ENCODE peak calls at places on chromosomes 12 and 14, in ten cellular contexts. One of them, this sample, is unnamed.
A peak's percentile ranks its signal among the peaks of the same experiment; 100 is the strongest.

GRCh38 chr14:68359862-68360552 is 432.9 kb downstream of the ZFP36L1 start:
- DNase-seq in tibial nerve: peak; percentile 43
- DNase-seq in breast epithelium: no peak
- DNase-seq in testis: peak; percentile 71
- DNase-seq in BJ: peak; percentile 41
- DNase-seq in ovary: peak; percentile 51
- DNase-seq in IMR-90: no peak
- DNase-seq in astrocyte of the cerebellum: no peak
- DNase-seq in HCT116: peak; percentile 37
- DNase-seq in cardiac fibroblast: peak; percentile 75
- DNase-seq in this sample: peak; percentile 42

GRCh38 chr12:68290126-68290525 is 36.7 kb upstream of the IL22 start:
- DNase-seq in IMR-90: no peak
- DNase-seq in ovary: no peak
- DNase-seq in tibial nerve: no peak
- DNase-seq in BJ: no peak
- DNase-seq in HCT116: no peak
- DNase-seq in breast epithelium: no peak
- DNase-seq in testis: no peak
- DNase-seq in cardiac fibroblast: no peak
- DNase-seq in astrocyte of the cerebellum: peak; percentile 16
- DNase-seq in this sample: no peak

GRCh38 chr14:72700338-72701231 is 193.3 kb downstream of the DPF3 start:
- DNase-seq in breast epithelium: no peak
- DNase-seq in cardiac fibroblast: no peak
- DNase-seq in ovary: no peak
- DNase-seq in astrocyte of the cerebellum: no peak
- DNase-seq in tibial nerve: no peak
- DNase-seq in testis: no peak
- DNase-seq in IMR-90: peak; percentile 34
- DNase-seq in BJ: no peak
- DNase-seq in HCT116: no peak
- DNase-seq in this sample: no peak

GRCh38 chr12:46661161-46661845 is 164.5 kb downstream of the SLC38A4 start:
- DNase-seq in breast epithelium: no peak
- DNase-seq in cardiac fibroblast: peak; percentile 95
- DNase-seq in IMR-90: peak; percentile 95
- DNase-seq in tibial nerve: no peak
- DNase-seq in testis: peak; percentile 58
- DNase-seq in ovary: no peak
- DNase-seq in astrocyte of the cerebellum: peak; percentile 83
- DNase-seq in HCT116: peak; percentile 71
- DNase-seq in BJ: peak; percentile 26
- DNase-seq in this sample: peak; percentile 73

GRCh38 chr14:36647827-36648753 is 13.6 kb upstream of the PAX9 start:
- DNase-seq in astrocyte of the cerebellum: no peak
- DNase-seq in IMR-90: peak; percentile 30
- DNase-seq in tibial nerve: no peak
- DNase-seq in breast epithelium: no peak
- DNase-seq in BJ: no peak
- DNase-seq in testis: peak; percentile 72
- DNase-seq in cardiac fibroblast: peak; percentile 12
- DNase-seq in ovary: no peak
- DNase-seq in HCT116: no peak
- DNase-seq in this sample: no peak

GRCh38 chr12:6029401-6029800 is 84.3 kb upstream of the ANO2 start:
- DNase-seq in BJ: no peak
- DNase-seq in cardiac fibroblast: no peak
- DNase-seq in testis: no peak
- DNase-seq in astrocyte of the cerebellum: no peak
- DNase-seq in HCT116: no peak
- DNase-seq in tibial nerve: no peak
- DNase-seq in ovary: no peak
- DNase-seq in IMR-90: no peak
- DNase-seq in breast epithelium: no peak
- DNase-seq in this sample: no peak

GRCh38 chr12:104387190-104387589 is 69.6 kb upstream of the CHST11 start:
- DNase-seq in HCT116: no peak
- DNase-seq in testis: no peak
- DNase-seq in BJ: no peak
- DNase-seq in cardiac fibroblast: peak; percentile 65
- DNase-seq in IMR-90: peak; percentile 20
- DNase-seq in breast epithelium: no peak
- DNase-seq in tibial nerve: no peak
- DNase-seq in ovary: no peak
- DNase-seq in astrocyte of the cerebellum: peak; percentile 5
- DNase-seq in this sample: no peak

GRCh38 chr14:24900281-24900868 is 149.6 kb downstream of the STXBP6 start:
- DNase-seq in HCT116: no peak
- DNase-seq in astrocyte of the cerebellum: peak; percentile 23
- DNase-seq in breast epithelium: no peak
- DNase-seq in IMR-90: peak; percentile 46
- DNase-seq in cardiac fibroblast: peak; percentile 65
- DNase-seq in tibial nerve: no peak
- DNase-seq in ovary: no peak
- DNase-seq in testis: no peak
- DNase-seq in BJ: peak; percentile 81
- DNase-seq in this sample: peak; percentile 58

GRCh38 chr12:4816776-4817530 is 92.8 kb upstream of the KCNA1 start:
- DNase-seq in testis: no peak
- DNase-seq in HCT116: no peak
- DNase-seq in ovary: no peak
- DNase-seq in BJ: no peak
- DNase-seq in cardiac fibroblast: no peak
- DNase-seq in breast epithelium: no peak
- DNase-seq in tibial nerve: no peak
- DNase-seq in IMR-90: no peak
- DNase-seq in astrocyte of the cerebellum: no peak
- DNase-seq in this sample: no peak

GRCh38 chr12:85823436-85824179 is 12.6 kb downstream of the RASSF9 start:
- DNase-seq in HCT116: no peak
- DNase-seq in IMR-90: peak; percentile 42
- DNase-seq in BJ: no peak
- DNase-seq in testis: no peak
- DNase-seq in tibial nerve: no peak
- DNase-seq in ovary: no peak
- DNase-seq in astrocyte of the cerebellum: peak; percentile 73
- DNase-seq in breast epithelium: no peak
- DNase-seq in cardiac fibroblast: peak; percentile 61
- DNase-seq in this sample: no peak

GRCh38 chr12:3311027-3311402 is 180.0 kb upstream of the PRMT8 start:
- DNase-seq in tibial nerve: no peak
- DNase-seq in ovary: no peak
- DNase-seq in HCT116: peak; percentile 83
- DNase-seq in breast epithelium: peak; percentile 76
- DNase-seq in testis: no peak
- DNase-seq in cardiac fibroblast: no peak
- DNase-seq in astrocyte of the cerebellum: no peak
- DNase-seq in BJ: no peak
- DNase-seq in IMR-90: no peak
- DNase-seq in this sample: no peak

GRCh38 chr12:89836026-89836425 is 127.4 kb upstream of the ATP2B1 start:
- DNase-seq in ovary: no peak
- DNase-seq in testis: no peak
- DNase-seq in HCT116: no peak
- DNase-seq in breast epithelium: no peak
- DNase-seq in tibial nerve: no peak
- DNase-seq in IMR-90: peak; percentile 4
- DNase-seq in cardiac fibroblast: peak; percentile 3
- DNase-seq in BJ: no peak
- DNase-seq in astrocyte of the cerebellum: no peak
- DNase-seq in this sample: no peak

GRCh38 chr14:71220462-71220861 is 313.2 kb downstream of the PCNX1 start:
- DNase-seq in tibial nerve: no peak
- DNase-seq in IMR-90: no peak
- DNase-seq in BJ: no peak
- DNase-seq in testis: no peak
- DNase-seq in ovary: no peak
- DNase-seq in cardiac fibroblast: no peak
- DNase-seq in breast epithelium: no peak
- DNase-seq in astrocyte of the cerebellum: no peak
- DNase-seq in HCT116: no peak
- DNase-seq in this sample: no peak

GRCh38 chr14:51554953-51555352 is 96.8 kb upstream of the FRMD6 start:
- DNase-seq in IMR-90: peak; percentile 72
- DNase-seq in breast epithelium: no peak
- DNase-seq in cardiac fibroblast: peak; percentile 34
- DNase-seq in astrocyte of the cerebellum: no peak
- DNase-seq in tibial nerve: no peak
- DNase-seq in testis: no peak
- DNase-seq in ovary: no peak
- DNase-seq in HCT116: no peak
- DNase-seq in BJ: no peak
- DNase-seq in this sample: no peak
- TF ChIP-seq CTCF in IMR-90: peak; percentile 33
- TF ChIP-seq CTCF in breast epithelium: no peak
- TF ChIP-seq CTCF in cardiac fibroblast: peak; percentile 20
- TF ChIP-seq CTCF in astrocyte of the cerebellum: peak; percentile 25
- TF ChIP-seq CTCF in tibial nerve: no peak
- TF ChIP-seq CTCF in testis: no peak
- TF ChIP-seq CTCF in ovary: no peak
- TF ChIP-seq CTCF in HCT116: peak; percentile 15
- TF ChIP-seq CTCF in BJ: peak; percentile 30
- TF ChIP-seq CTCF in this sample: no peak

DNA sequence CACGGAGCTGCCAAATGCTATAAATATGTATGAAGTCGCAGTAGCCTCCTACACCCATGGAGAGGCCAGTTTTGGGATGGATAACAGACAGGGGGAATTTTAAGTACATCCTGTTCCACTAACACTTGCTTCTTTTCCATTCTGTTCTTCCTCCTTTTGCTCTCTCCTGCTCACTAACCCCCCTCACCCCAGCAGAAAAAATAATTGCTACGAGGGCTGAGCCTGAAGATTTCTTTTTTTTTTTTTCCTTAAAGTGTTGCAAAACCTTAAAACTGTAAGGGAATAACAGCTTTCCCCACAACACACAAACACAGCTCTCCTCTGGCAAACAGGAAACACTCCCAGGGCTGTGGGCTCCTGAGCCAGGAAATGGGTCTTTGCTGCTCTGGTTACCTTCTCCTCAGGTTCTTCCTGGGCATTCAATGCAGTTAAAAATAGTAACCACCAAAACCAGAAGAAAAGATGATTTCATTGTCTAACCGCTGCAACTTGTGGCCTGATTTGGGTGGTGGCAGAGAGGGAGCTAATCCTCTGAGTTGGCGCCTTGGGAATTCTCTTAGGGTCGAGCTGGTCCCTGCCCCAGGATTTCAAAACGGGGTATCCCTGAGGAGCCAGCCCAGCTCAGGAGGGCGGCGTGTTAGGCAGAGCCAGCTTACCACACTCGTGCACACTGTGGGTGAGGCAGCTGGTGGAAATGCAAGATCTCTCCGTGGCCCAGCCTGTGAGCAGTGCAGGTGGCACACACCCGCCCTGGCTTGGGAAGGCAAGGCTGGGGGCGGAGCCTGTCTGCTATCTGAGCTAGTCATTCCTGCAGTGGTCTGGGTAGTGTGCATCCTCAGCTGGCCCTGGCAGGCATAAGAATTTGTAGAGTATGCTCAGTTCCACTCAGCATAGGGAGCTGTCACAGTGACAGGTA is 17.1 kb upstream of the EMP1 start:
- DNase-seq in cardiac fibroblast: peak; percentile 72
- DNase-seq in HCT116: no peak
- DNase-seq in testis: peak; percentile 46
- DNase-seq in breast epithelium: peak; percentile 32
- DNase-seq in ovary: peak; percentile 35
- DNase-seq in tibial nerve: no peak
- DNase-seq in BJ: no peak
- DNase-seq in astrocyte of the cerebellum: no peak
- DNase-seq in IMR-90: peak; percentile 37
- DNase-seq in this sample: no peak
- H3K4me3 ChIP-seq in cardiac fibroblast: no peak overlapping the region
- H3K4me3 ChIP-seq in HCT116: peak overlapping the region; percentile 52
- H3K4me3 ChIP-seq in testis: no peak overlapping the region
- H3K4me3 ChIP-seq in breast epithelium: no peak overlapping the region
- H3K4me3 ChIP-seq in ovary: no peak overlapping the region
- H3K4me3 ChIP-seq in tibial nerve: no peak overlapping the region
- H3K4me3 ChIP-seq in BJ: no peak overlapping the region
- H3K4me3 ChIP-seq in astrocyte of the cerebellum: no peak overlapping the region
- H3K4me3 ChIP-seq in IMR-90: no peak overlapping the region
- H3K4me3 ChIP-seq in this sample: peak overlapping the region; percentile 4

DNA sequence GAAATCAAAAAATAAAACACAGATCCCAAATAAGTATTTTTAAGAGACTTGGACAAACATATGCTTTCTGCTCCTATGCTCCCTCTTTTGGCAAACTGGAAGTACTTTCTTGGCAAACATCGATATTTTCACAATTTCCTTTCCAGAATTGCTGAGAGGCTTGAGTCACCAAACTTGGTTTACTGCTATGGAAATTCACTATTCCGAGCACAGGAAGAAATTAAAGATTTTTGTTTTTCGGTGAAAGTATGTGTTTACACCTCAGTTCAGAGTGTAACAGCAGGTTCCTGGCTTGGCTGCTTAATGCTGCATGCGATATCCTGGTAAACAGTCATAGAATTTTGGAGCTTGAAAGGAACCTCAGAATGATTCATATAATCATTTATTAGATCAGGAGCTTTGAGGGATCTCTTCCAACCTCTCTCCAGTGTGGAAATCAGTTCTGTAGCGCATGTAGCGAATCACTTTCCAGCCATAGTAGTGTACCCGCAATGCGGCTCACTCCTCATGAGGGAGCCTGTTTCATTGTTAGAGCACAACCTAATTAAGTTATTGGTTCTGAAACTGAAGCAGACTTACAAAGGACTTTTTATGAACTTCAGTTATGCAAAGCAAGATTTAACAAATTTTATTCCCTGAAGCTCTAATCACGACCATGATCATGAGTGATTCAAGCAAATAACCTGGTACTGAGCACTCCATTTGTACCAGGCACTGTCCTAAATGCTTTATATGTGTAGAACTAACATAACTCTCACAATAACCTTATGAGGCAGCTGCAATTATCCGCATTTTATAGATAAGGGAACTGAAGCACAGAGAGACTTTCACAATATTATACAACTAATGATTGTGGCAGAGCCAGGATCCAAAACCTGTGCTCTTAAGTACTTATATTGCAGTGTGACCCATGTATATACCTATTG is 56.4 kb upstream of the ATP2A2 start:
- DNase-seq in astrocyte of the cerebellum: peak; percentile 85
- DNase-seq in cardiac fibroblast: peak; percentile 92
- DNase-seq in IMR-90: peak; percentile 89
- DNase-seq in testis: no peak
- DNase-seq in BJ: peak; percentile 74
- DNase-seq in HCT116: no peak
- DNase-seq in ovary: no peak
- DNase-seq in tibial nerve: no peak
- DNase-seq in breast epithelium: peak; percentile 30
- DNase-seq in this sample: peak; percentile 75
- TF ChIP-seq CTCF in astrocyte of the cerebellum: peak; percentile 62
- TF ChIP-seq CTCF in cardiac fibroblast: peak; percentile 74
- TF ChIP-seq CTCF in IMR-90: peak; percentile 77
- TF ChIP-seq CTCF in testis: peak; percentile 23
- TF ChIP-seq CTCF in BJ: peak; percentile 73
- TF ChIP-seq CTCF in HCT116: peak; percentile 47
- TF ChIP-seq CTCF in ovary: peak; percentile 48
- TF ChIP-seq CTCF in tibial nerve: peak; percentile 65
- TF ChIP-seq CTCF in breast epithelium: peak; percentile 64
- TF ChIP-seq CTCF in this sample: peak; percentile 56

DNA sequence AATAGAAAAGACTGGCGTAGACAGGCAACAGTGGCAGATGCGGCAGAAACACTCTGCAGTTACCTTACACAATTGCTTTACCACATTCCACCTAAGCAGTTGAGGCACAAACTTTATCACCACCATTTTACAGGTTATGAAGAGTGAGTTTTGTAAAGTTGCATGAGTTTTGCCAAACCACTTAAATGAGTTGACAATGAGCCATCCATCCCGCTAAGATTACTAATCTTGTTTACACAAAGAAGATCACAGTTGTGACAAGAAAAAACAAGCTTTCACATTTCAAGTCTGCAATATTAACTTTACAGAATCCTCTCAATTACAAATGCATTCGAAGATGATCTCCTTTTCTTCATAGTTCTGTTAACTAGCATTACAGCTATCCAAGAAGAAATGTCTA is 1.8 kb downstream of the TMCC3 start:
- DNase-seq in astrocyte of the cerebellum: no peak
- DNase-seq in BJ: no peak
- DNase-seq in HCT116: no peak
- DNase-seq in testis: no peak
- DNase-seq in cardiac fibroblast: no peak
- DNase-seq in ovary: no peak
- DNase-seq in tibial nerve: no peak
- DNase-seq in breast epithelium: no peak
- DNase-seq in IMR-90: no peak
- DNase-seq in this sample: no peak
- H3K4me3 ChIP-seq in astrocyte of the cerebellum: no peak overlapping the region
- H3K4me3 ChIP-seq in BJ: no peak overlapping the region
- H3K4me3 ChIP-seq in HCT116: no peak overlapping the region
- H3K4me3 ChIP-seq in testis: no peak overlapping the region
- H3K4me3 ChIP-seq in cardiac fibroblast: no peak overlapping the region
- H3K4me3 ChIP-seq in ovary: no peak overlapping the region
- H3K4me3 ChIP-seq in tibial nerve: peak overlapping the region; percentile 78
- H3K4me3 ChIP-seq in breast epithelium: peak overlapping the region; percentile 79
- H3K4me3 ChIP-seq in IMR-90: no peak overlapping the region
- H3K4me3 ChIP-seq in this sample: no peak overlapping the region

This sample was measured in HFF-Myc.